ENCODE peak calls at places on chromosomes 1 and 21, in eight cellular contexts. G is right lobe of liver, C is gastrocnemius medialis, O is H54, R is A549, M is NB4, V is esophagus squamous epithelium, X is breast epithelium. F is an unnamed sample.

GRCh38 chr1:146032613-146033219 is 11.2 kb upstream of the HJV start:
- DNase-seq in G (no peak), C (no peak), O (no peak), R (peak), M (peak), V (no peak), X (no peak), F (no peak)

GRCh38 chr1:119587328-119587727 is 60.7 kb downstream of the ZNF697 start:
- DNase-seq in G (no peak), C (no peak), O (no peak), R (no peak), M (no peak), V (no peak), X (no peak), F (no peak)

GRCh38 chr1:109478806-109479205 is 4.9 kb upstream of the ATXN7L2 start:
- DNase-seq in G (no peak), C (no peak), O (no peak), R (no peak), M (no peak), V (no peak), X (no peak), F (no peak)

GRCh38 chr1:1175221-1176062 is 1.8 kb downstream of the TTLL10 start:
- DNase-seq in G (no peak), C (no peak), O (no peak), R (no peak), M (peak), V (no peak), X (no peak), F (no peak)

GRCh38 chr21:45880097-45881068 is 101.2 kb upstream of the COL6A1 start:
- DNase-seq in G (peak), C (no peak), O (peak), R (peak), M (peak), V (no peak), X (peak), F (peak)

GRCh38 chr1:1058921-1059493 is 15.1 kb downstream of the RNF223 start:
- DNase-seq in G (peak), C (no peak), O (peak), R (no peak), M (no peak), V (no peak), X (no peak), F (no peak)

GRCh38 chr1:107821340-107821739 is 143.6 kb downstream of the VAV3 start:
- DNase-seq in G (no peak), C (no peak), O (no peak), R (no peak), M (no peak), V (no peak), X (no peak), F (no peak)

GRCh38 chr1:203072911-203073310 is 12.9 kb downstream of the MYOG start:
- DNase-seq in G (no peak), C (no peak), O (no peak), R (no peak), M (no peak), V (no peak), X (no peak), F (no peak)

GRCh38 chr1:1088801-1089680 is 14.9 kb upstream of the RNF223 start:
- DNase-seq in G (no peak), C (no peak), O (no peak), R (no peak), M (no peak), V (no peak), X (no peak), F (no peak)

GRCh38 chr1:19407494-19408096 is 77.7 kb downstream of the CAPZB start:
- DNase-seq in G (no peak), C (no peak), O (no peak), R (no peak), M (no peak), V (no peak), X (no peak), F (no peak)

DNA sequence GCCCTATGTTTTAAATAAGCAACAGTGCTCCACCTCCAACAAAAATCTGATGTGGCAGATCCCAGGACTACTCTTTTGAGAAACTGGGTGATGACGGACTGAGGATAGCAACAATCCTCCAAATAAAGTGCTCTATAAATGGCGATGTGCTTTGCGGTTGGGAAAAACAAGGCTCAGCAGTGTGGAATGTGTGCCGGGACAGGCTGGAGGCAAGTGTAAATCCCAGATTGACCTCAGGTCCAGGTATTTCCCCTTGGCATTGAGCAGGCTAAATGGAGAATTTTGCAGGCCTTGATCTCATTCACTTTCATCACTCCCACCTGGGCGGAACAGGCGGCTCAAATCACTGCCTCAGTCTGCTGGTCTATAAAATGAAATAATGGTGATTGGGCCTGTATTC is 35.1 kb downstream of the LRRC42 start:
- DNase-seq in G (peak), C (no peak), O (no peak), R (no peak), M (no peak), V (no peak), X (no peak), F (no peak)
- TF ChIP-seq POLR2A in G (no peak), C (no peak), O (no peak), R (no peak), M (no peak), V (no peak), X (no peak), F (no peak)

DNA sequence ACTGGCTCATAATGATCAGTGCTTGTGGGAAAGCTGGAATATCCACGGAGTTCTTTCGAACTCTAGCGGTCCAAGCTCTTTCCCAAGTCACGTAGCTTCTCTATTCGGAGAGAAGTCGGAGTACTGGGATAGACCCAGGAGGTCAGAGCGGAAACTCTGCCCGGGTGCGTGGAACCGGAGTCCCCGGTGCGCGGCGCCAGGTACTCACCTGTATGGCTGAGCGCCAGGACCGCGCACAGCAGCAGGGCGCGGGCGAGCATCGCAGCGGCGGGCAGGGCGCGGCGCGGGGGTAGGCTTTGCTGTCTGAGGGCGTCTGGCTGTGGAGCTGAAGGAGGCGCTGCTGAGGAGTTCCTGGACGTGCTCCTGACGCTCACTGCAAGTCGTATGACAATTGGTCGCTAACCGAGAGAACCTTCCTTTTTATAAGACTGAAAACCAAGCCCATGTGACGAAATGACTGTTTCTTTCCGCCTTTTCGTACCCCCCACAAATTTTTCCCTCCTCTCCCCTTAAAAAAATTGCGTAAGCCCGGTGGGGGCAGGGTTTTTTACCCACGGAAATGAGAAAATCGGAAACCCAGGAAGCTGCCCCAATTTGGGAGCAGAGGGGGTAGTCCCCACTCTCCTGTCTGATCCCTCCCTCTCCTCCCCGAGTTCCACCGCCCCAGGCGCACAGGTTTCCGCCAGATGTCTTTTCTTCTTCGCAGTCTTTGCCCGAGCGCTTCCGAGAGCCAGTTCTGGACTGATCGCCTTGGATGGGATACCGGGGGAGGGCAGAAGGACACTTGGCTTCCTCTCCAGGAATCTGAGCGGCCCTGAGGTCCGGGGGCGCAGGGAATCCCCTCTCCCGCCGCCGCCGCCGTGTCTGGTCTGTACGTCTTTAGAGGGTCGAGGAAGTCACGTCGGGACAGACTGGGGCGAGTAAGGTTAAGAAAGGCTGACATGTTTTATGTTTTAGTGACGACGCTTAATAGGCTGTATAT is at the start of gene PTGS2:
- DNase-seq in G (peak), C (peak), O (no peak), R (peak), M (peak), V (no peak), X (peak), F (peak)
- TF ChIP-seq POLR2A in G (peak), C (peak), O (no peak), R (peak), M (no peak), V (no peak), X (peak), F (no peak)

DNA sequence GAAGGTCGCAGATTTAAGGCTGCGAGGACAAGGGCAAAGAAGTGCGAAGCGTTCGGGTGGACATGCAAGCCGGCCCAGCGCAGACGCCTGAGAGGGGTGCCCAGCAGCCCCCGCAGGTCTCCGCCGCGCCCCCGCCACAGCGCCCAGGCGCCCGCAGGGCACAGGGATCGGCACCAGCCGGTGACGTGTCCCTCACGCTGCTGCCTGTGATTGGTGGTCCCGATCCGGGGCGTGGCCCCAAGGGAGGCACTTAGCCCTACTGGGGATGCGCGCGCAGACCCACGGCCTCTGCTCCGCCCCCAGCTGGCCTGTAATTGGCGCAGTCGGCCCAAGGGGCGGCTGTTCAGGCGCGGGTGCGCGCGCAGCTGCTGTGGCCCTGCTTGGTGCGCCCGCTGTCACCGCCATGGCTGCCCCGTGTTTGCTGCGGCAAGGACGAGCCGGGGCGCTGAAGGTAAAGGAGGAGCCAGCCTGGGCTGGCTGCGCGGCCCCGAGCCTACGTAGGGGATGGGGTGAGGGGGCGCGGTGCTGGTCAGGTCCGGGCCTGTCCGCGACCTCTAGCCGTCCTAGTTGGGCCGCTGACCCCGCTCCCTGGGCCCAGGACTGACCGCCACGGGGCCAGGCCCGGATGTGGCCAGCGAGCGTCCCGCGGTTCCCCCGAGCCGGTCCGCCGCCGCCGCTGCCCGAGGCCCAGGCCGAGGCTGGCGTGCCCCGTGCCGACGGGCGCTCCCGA is at the start of gene NDUFV3:
- DNase-seq in G (peak), C (peak), O (peak), R (peak), M (peak), V (peak), X (peak), F (peak)
- TF ChIP-seq POLR2A in G (peak), C (peak), O (peak), R (peak), M (peak), V (no peak), X (peak), F (peak)

DNA sequence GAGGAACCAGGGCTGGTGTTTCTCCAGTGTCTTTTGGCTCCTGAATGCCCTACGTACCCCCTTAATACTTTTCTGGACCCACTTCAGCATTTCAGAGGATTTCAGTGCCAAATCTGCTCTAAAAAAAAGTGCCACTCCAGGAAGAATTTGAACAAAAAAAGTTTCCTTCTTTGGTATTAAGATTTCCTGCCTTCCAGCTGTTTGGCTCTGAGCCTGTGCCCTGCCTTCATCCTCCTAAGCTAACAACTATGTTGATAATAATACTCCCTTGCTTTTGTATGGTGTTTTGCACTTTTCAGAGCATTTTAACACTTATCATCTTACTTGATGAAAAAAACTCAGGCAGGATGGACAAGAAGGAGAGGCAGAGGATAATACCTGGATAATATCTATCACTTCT is 11.0 kb upstream of the RIMS3 start:
- DNase-seq in G (no peak), C (no peak), O (no peak), R (no peak), M (no peak), V (no peak), X (peak), F (no peak)
- TF ChIP-seq POLR2A in G (no peak), C (no peak), O (no peak), R (no peak), M (no peak), V (no peak), X (no peak), F (no peak)

GRCh38 chr1:170214980-170215910 is 69.5 kb downstream of the NTMT2 start:
- DNase-seq in G (no peak), C (no peak), O (no peak), R (no peak), M (no peak), V (no peak), X (peak), F (no peak)

GRCh38 chr1:170210142-170210541 is 64.4 kb downstream of the NTMT2 start:
- DNase-seq in G (no peak), C (no peak), O (no peak), R (no peak), M (no peak), V (no peak), X (no peak), F (no peak)

GRCh38 chr1:170213598-170213997 is 67.8 kb downstream of the NTMT2 start:
- DNase-seq in G (no peak), C (no peak), O (no peak), R (no peak), M (no peak), V (no peak), X (no peak), F (no peak)

GRCh38 chr1:170218261-170218660 is 72.5 kb downstream of the NTMT2 start:
- DNase-seq in G (no peak), C (no peak), O (no peak), R (no peak), M (no peak), V (no peak), X (no peak), F (no peak)

GRCh38 chr1:170214117-170214979 is 68.6 kb downstream of the NTMT2 start:
- DNase-seq in G (no peak), C (no peak), O (no peak), R (no peak), M (no peak), V (no peak), X (no peak), F (peak)
- TF ChIP-seq POLR2A in G (no peak), C (no peak), O (no peak), R (no peak), M (no peak), V (no peak), X (no peak), F (no peak)

GRCh38 chr1:160710531-160711252 is 930 bp downstream of the CD48 start:
- DNase-seq in G (no peak), C (no peak), O (no peak), R (no peak), M (no peak), V (no peak), X (no peak), F (no peak)
- TF ChIP-seq POLR2A in G (no peak), C (no peak), O (no peak), R (no peak), M (no peak), V (no peak), X (no peak), F (peak)